ENCODE peak calls at places on chromosomes 7 and 10, in four cellular contexts. P is heart right ventricle, Y is dorsolateral prefrontal cortex, X is mesendoderm. Z is an unnamed sample.

GRCh38 chr10:114915294-114915693 is 22.7 kb upstream of the TRUB1 start:
- DNase-seq in P (no peak), Y (no peak), X (no peak), Z (no peak)

GRCh38 chr7:138235207-138235606 is 158.9 kb downstream of the AKR1D1 start:
- DNase-seq in P (no peak), Y (no peak), X (no peak), Z (no peak)

GRCh38 chr10:127115086-127115485 is 81.3 kb downstream of the INSYN2A start:
- DNase-seq in P (no peak), Y (no peak), X (peak), Z (no peak)

GRCh38 chr7:38283809-38284208 is 10.4 kb upstream of the TARP start:
- DNase-seq in P (no peak), Y (no peak), X (no peak), Z (no peak)

GRCh38 chr7:16417958-16418357 is 3.4 kb downstream of the CRPPA start:
- DNase-seq in P (no peak), Y (no peak), X (no peak), Z (no peak)

GRCh38 chr7:114298011-114298410 is 116.6 kb upstream of the FOXP2 start:
- DNase-seq in P (no peak), Y (no peak), X (no peak), Z (no peak)

GRCh38 chr10:52578871-52579405 is 193.6 kb downstream of the MBL2 start:
- DNase-seq in P (no peak), Y (no peak), X (no peak), Z (no peak)

GRCh38 chr10:74771054-74771453 is 55.3 kb upstream of the KAT6B start:
- DNase-seq in P (no peak), Y (no peak), X (no peak), Z (no peak)

GRCh38 chr7:4057289-4057616 is 624.8 kb upstream of the FOXK1 start:
- DNase-seq in P (no peak), Y (no peak), X (no peak), Z (no peak)

GRCh38 chr10:112261281-112261822 is 21.8 kb upstream of the TECTB start:
- DNase-seq in P (no peak), Y (no peak), X (no peak), Z (no peak)

GRCh38 chr10:101588879-101589278 is 758 bp downstream of the DPCD start:
- DNase-seq in P (no peak), Y (no peak), X (peak), Z (no peak)

GRCh38 chr7:141436676-141437075 is 114.5 kb upstream of the AGK start:
- DNase-seq in P (no peak), Y (no peak), X (no peak), Z (no peak)

DNA sequence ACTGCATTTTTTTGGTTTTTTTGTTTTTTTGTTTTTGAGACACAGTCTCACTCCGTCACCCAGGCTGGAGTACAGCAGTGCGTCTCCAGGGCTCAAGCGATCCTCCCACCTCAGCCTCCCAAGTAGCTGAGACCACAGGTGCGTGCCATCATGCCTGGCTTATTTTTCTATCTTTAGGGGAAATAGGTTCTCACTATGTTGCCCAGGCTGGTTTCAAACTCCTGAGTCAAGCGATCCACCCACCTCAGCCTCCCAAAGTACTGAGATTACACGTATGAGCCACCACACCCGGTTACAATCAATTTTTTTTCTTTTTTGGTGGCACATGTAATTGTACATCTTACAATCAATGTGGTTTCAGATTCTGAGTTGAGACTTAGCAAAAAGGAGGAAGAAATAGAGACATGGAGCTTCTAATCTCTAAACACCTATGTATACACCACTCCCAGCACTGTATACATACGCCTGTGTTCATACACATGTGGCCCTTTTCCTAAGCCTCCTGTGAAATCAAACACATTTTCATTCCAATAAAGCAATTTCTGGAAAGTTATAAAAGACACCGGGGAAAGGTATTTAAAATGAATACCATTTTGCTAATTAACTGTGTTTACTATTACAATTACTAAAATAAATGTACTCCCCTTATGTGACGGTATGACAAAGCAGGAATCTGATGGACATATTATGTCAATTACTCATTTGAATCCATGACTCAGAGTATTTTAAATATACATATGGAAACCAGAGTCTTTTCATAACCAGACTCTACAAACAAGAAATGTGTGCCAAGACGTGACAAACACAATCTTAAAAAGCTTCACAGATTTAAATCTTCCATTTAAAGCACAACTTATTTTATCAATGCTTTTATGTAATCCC is 40.9 kb downstream of the SMURF1 start:
- DNase-seq in P (no peak), Y (no peak), X (no peak), Z (no peak)
- H3K4me3 ChIP-seq in P (no peak), Y (no peak), X (no peak), Z (no peak)

GRCh38 chr7:134458806-134459698 is at the start of gene AKR1B1:
- DNase-seq in P (peak), Y (peak), X (peak), Z (peak)
- H3K4me3 ChIP-seq in P (peak), Y (peak), X (peak), Z (peak)

GRCh38 chr7:144391014-144391413 is 12.5 kb downstream of the NOBOX start:
- DNase-seq in P (no peak), Y (no peak), X (no peak), Z (no peak)

GRCh38 chr7:144390481-144390880 is 13.0 kb downstream of the NOBOX start:
- DNase-seq in P (no peak), Y (no peak), X (no peak), Z (no peak)

GRCh38 chr7:144386741-144387140 is 16.8 kb downstream of the NOBOX start:
- DNase-seq in P (no peak), Y (no peak), X (no peak), Z (no peak)

GRCh38 chr7:144388950-144389349 is 14.5 kb downstream of the NOBOX start:
- DNase-seq in P (no peak), Y (no peak), X (peak), Z (no peak)

GRCh38 chr7:144391823-144392255 is 11.7 kb downstream of the NOBOX start:
- DNase-seq in P (peak), Y (no peak), X (peak), Z (peak)
- H3K4me3 ChIP-seq in P (no peak), Y (no peak), X (no peak), Z (no peak)

DNA sequence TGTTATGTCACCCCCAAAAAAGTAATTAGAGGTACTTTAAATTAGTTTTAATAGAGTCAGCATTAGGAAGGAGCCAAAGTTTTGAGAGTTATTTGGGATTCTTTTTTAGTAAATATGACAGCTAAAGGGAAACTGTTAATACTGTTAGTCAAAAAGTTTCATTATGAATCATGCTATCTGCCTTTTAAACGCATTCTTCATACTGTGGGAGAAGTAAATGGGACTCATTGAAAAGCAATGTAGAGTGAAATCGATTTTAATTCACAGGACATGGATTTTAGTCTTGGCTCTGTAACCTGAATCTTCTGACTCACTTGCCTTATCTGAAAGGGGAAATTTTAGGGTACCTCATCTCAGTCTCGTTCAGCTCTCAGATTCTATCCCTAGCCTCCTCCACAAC is 105.1 kb downstream of the AASS start:
- DNase-seq in P (no peak), Y (no peak), X (no peak), Z (no peak)
- H3K4me3 ChIP-seq in P (no peak), Y (no peak), X (no peak), Z (no peak)

DNA sequence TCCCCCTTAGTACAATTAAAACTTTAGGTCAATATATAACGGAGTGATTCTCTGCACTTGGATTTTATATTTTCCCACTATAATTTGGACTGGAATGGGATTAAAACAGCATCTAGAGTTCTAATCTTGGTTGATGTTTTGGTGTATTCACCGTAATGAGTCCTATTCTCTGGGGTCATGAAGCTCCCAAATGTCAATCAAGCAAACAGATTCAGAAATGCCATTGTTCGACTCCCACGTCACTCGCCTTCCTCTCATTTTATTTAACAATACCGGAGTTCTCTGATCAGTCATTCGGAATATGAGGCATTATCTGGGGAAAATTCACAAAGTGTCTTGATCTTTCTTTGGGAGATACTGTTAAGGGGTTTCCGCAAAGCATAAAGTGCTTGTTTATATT is 26.5 kb downstream of the SKIDA1 start:
- DNase-seq in P (no peak), Y (no peak), X (peak), Z (no peak)
- H3K4me3 ChIP-seq in P (no peak), Y (no peak), X (no peak), Z (no peak)

GRCh38 chr10:45373783-45374450 is at the start of gene ALOX5:
- DNase-seq in P (peak), Y (no peak), X (peak), Z (peak)
- H3K4me3 ChIP-seq in P (peak), Y (peak), X (peak), Z (peak)

DNA sequence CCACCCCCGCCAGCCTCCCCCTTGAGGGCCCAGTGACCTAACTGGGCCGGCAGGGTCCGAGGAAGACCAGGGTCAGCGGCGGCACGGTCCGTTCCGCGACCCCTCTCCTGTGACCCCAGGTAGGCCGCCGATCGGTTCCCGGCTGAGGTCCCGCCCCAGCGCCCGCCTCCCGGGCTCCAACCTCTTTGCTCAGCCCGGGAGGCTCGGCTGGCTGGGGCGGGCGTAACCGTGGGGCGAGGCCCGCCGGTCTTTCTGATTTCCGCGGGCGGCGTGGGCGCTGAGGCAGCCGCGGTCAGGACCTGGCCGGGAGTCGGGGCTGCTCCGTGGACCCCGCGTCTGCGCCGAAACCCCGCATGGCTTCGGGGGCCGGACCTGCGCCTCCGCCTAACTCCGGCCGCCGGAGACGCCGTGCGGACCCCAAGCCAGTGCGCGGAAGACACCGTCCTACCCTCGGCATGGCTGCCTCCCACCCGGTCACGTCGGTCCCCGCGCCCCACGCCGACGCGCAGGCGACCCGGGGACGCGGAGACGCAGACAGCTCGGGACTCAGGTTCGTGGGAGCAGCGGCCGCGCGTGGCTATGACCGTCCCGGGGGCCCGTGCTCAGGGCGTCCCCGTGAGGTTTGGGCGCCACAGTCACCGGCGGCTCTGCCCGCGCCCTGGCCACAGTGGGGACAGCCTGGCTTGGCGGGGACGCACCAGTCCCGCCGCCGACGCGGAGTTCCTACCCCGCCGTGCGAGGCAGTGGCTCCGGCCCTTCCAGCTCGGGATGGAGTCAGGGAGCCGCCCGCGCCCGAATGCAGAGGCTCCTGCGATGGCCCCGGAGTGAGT is 1.0 kb upstream of the VENTX start:
- DNase-seq in P (no peak), Y (no peak), X (no peak), Z (no peak)
- H3K4me3 ChIP-seq in P (peak), Y (peak), X (peak), Z (no peak)

GRCh38 chr10:29067628-29068027 is 221.2 kb upstream of the LYZL1 start:
- DNase-seq in P (no peak), Y (no peak), X (no peak), Z (no peak)

GRCh38 chr10:29069952-29070351 is 218.9 kb upstream of the LYZL1 start:
- DNase-seq in P (no peak), Y (no peak), X (no peak), Z (no peak)

GRCh38 chr10:29067161-29067560 is 221.7 kb upstream of the LYZL1 start:
- DNase-seq in P (no peak), Y (no peak), X (peak), Z (no peak)

GRCh38 chr10:29068984-29069383 is 219.9 kb upstream of the LYZL1 start:
- DNase-seq in P (no peak), Y (no peak), X (peak), Z (no peak)

GRCh38 chr10:29068302-29068701 is 220.6 kb upstream of the LYZL1 start:
- DNase-seq in P (no peak), Y (no peak), X (peak), Z (no peak)
- H3K4me3 ChIP-seq in P (no peak), Y (no peak), X (no peak), Z (no peak)

GRCh38 chr7:35701287-35701686 is 6.4 kb upstream of the HERPUD2 start:
- DNase-seq in P (no peak), Y (no peak), X (no peak), Z (no peak)

GRCh38 chr7:35702541-35702940 is 7.6 kb upstream of the HERPUD2 start:
- DNase-seq in P (no peak), Y (no peak), X (peak), Z (no peak)

GRCh38 chr7:35707422-35707821 is 12.5 kb upstream of the HERPUD2 start:
- DNase-seq in P (no peak), Y (no peak), X (peak), Z (no peak)

GRCh38 chr7:35704261-35704660 is 9.3 kb upstream of the HERPUD2 start:
- DNase-seq in P (no peak), Y (no peak), X (no peak), Z (no peak)

DNA sequence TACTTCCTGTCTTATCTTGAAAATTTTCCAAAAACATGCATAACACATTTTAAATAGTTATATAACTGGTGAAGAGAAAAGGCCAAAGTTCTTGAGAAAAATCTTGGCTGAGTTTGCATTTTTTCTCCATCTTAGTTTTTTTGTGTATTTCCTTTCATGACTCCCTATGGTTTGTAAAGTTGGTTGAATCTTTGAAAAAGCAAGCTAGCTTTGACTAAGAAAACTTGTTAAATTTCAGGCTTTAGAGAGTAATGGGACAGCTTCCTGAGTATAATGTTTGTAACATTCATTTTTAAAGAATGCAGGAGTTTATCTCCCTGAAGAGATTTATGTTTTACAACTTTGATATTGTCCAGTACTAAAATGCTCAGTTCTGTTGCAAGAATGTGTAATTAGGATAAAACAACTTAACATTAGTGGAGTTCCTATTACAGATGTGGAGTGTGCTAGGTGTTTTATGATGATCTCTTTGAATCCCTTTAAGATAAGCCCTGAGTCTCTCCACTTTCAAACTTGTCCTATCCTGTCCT is 11.1 kb upstream of the HERPUD2 start:
- DNase-seq in P (no peak), Y (no peak), X (no peak), Z (no peak)
- H3K4me3 ChIP-seq in P (no peak), Y (no peak), X (no peak), Z (no peak)